ENCODE peak calls at places on chromosomes 13 and 19, in four cellular contexts. One of them, this sample, is unnamed.

GRCh38 chr13:99326012-99326411 is 18.8 kb upstream of the GPR183 start:
- DNase-seq in H1: no peak
- DNase-seq in WTC11: no peak
- DNase-seq in K562: no peak
- DNase-seq in this sample: no peak

GRCh38 chr19:11480081-11480926 is 542 bp downstream of the ELAVL3 start:
- DNase-seq in WTC11: peak; percentile 26
- DNase-seq in H1: no peak
- DNase-seq in K562: no peak
- DNase-seq in this sample: no peak

GRCh38 chr19:38892841-38893240 is 6.6 kb downstream of the SIRT2 start:
- DNase-seq in K562: peak; percentile 53
- DNase-seq in WTC11: no peak
- DNase-seq in H1: no peak
- DNase-seq in this sample: no peak

GRCh38 chr19:16062789-16063188 is 13.5 kb upstream of the TPM4 start:
- DNase-seq in H1: no peak
- DNase-seq in K562: peak; percentile 73
- DNase-seq in WTC11: peak; percentile 84
- DNase-seq in this sample: peak; percentile 70

GRCh38 chr13:97141564-97142005 is 80.5 kb upstream of the MBNL2 start:
- DNase-seq in H1: peak; percentile 29
- DNase-seq in K562: peak; percentile 71
- DNase-seq in WTC11: peak; percentile 17
- DNase-seq in this sample: peak; percentile 48

GRCh38 chr13:57633950-57634828 is 2.6 kb downstream of the PCDH17 start:
- DNase-seq in K562: no peak
- DNase-seq in H1: no peak
- DNase-seq in WTC11: peak; percentile 35
- DNase-seq in this sample: no peak

GRCh38 chr13:43484432-43485225 is 302.1 kb downstream of the ENOX1 start:
- DNase-seq in K562: no peak
- DNase-seq in H1: no peak
- DNase-seq in WTC11: no peak
- DNase-seq in this sample: no peak

GRCh38 chr13:99393791-99394735 is 86.9 kb upstream of the GPR183 start:
- DNase-seq in K562: no peak
- DNase-seq in H1: no peak
- DNase-seq in WTC11: no peak
- DNase-seq in this sample: no peak

GRCh38 chr13:32022292-32022691 is 9.3 kb upstream of the FRY start:
- DNase-seq in WTC11: no peak
- DNase-seq in K562: no peak
- DNase-seq in H1: no peak
- DNase-seq in this sample: no peak

GRCh38 chr19:33400856-33401682 is 27.6 kb downstream of the CEBPG start:
- DNase-seq in WTC11: no peak
- DNase-seq in H1: no peak
- DNase-seq in K562: no peak
- DNase-seq in this sample: no peak

GRCh38 chr13:20185657-20186056 is 7.1 kb downstream of the GJB2 start:
- DNase-seq in K562: no peak
- DNase-seq in WTC11: no peak
- DNase-seq in H1: no peak
- DNase-seq in this sample: no peak

GRCh38 chr13:20181180-20181579 is 11.6 kb downstream of the GJB2 start:
- DNase-seq in K562: no peak
- DNase-seq in WTC11: no peak
- DNase-seq in H1: no peak
- DNase-seq in this sample: no peak

GRCh38 chr13:20178156-20178555 is 14.6 kb downstream of the GJB2 start:
- DNase-seq in WTC11: no peak
- DNase-seq in H1: no peak
- DNase-seq in K562: no peak
- DNase-seq in this sample: no peak

GRCh38 chr13:20186771-20187170 is 6.0 kb downstream of the GJB2 start:
- DNase-seq in WTC11: no peak
- DNase-seq in K562: no peak
- DNase-seq in H1: no peak
- DNase-seq in this sample: no peak

DNA sequence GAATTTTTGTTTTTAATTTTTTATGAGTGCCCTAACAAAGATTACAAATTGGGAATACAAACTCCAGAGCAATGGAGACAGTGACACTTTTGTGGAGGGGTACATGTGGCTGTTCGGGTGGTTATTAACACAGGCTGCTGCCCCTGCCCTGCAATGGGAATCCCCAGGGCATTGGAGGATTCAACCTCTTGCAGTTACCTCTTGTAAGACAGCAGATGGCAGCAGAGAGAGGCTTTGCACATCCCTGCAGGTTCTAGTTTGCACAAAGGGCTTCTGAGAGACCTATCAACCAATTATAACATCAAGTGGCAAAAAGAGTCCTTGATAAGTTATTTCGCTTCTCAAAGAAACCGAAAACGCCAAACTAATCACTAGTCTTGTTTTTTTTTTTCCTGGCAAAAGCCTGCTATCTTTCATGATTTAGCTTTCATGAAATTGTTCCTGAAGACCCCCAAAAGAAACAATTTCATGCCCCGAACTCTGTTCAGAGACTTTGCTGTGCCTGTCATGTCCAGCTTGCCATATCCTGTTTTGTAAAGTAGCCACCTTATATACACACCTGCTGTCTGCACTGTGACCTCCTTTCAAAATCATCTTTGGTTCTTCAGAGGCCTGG is 10.4 kb downstream of the GJB2 start:
- DNase-seq in WTC11: peak; percentile 46
- DNase-seq in H1: no peak
- DNase-seq in K562: peak; percentile 64
- DNase-seq in this sample: peak; percentile 71
- TF ChIP-seq SP1 in WTC11: no peak
- TF ChIP-seq SP1 in H1: no peak
- TF ChIP-seq SP1 in K562: no peak
- TF ChIP-seq SP1 in this sample: no peak

GRCh38 chr19:35607661-35608060 is 4.9 kb upstream of the HAUS5 start:
- DNase-seq in H1: no peak
- DNase-seq in WTC11: no peak
- DNase-seq in K562: no peak
- DNase-seq in this sample: no peak
- TF ChIP-seq SP1 in H1: no peak
- TF ChIP-seq SP1 in WTC11: no peak
- TF ChIP-seq SP1 in K562: no peak
- TF ChIP-seq SP1 in this sample: no peak

DNA sequence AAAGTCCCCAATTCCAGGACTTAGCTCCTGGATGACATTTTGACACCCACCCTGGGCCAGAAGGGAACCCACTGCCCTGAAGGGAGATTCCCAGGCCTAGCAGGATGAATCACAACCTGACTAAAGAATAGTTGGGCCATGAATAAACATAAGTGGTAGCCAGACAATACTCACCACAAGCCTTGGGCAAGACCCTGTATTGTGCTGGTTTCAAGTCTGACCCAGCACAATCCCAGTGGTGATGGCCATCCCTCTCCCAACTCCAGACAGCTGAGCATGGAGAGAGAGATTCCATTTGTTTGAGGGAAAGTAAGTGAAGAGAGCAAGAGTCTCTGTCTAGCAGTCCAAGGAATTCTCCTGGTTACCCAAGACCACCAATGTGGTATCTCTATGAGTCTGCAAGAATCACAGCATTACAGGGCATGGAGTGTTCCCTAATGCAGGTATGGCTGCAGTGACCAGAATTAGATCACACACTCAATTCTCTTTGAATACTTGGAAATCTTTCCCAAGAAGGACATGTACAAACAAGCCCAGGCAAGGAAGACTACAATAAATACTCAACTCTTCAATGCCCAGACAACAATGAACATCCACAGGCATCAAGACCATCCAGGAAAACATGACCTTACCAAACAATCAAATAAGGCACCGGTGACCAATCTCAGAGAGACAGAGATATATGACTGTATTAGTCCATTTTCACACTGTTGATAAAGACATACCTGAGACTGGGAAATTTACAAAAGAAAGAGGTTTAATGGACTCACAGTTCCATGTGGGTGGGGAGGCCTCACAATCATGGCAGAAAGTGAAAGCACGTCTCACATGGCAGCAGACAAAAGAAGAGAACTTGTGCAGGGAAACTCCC is 158.0 kb downstream of the VWA8 start:
- DNase-seq in H1: no peak
- DNase-seq in K562: no peak
- DNase-seq in WTC11: no peak
- DNase-seq in this sample: no peak
- TF ChIP-seq SP1 in H1: no peak
- TF ChIP-seq SP1 in K562: no peak
- TF ChIP-seq SP1 in WTC11: no peak
- TF ChIP-seq SP1 in this sample: no peak

GRCh38 chr13:47798906-47799305 is 202.2 kb downstream of the SUCLA2 start:
- DNase-seq in H1: no peak
- DNase-seq in K562: no peak
- DNase-seq in WTC11: no peak
- DNase-seq in this sample: no peak
- TF ChIP-seq SP1 in H1: no peak
- TF ChIP-seq SP1 in K562: no peak
- TF ChIP-seq SP1 in WTC11: no peak
- TF ChIP-seq SP1 in this sample: no peak